ENCODE peak calls at places on chromosomes 2 and 18, in seven cellular contexts. One of them, this sample, is unnamed.

GRCh38 chr2:146415291-146415690 is 1429.5 kb upstream of the ACVR2A start:
- DNase-seq in mesenchymal stem cell: no peak
- DNase-seq in H9: no peak
- DNase-seq in IMR-90: no peak
- DNase-seq in trophoblast cell: no peak
- DNase-seq in neuronal stem cell: no peak
- DNase-seq in H1: no peak
- DNase-seq in this sample: peak

GRCh38 chr2:75311993-75312392 is 112.7 kb upstream of the TACR1 start:
- DNase-seq in mesenchymal stem cell: no peak
- DNase-seq in H9: peak
- DNase-seq in IMR-90: no peak
- DNase-seq in trophoblast cell: no peak
- DNase-seq in neuronal stem cell: no peak
- DNase-seq in H1: peak
- DNase-seq in this sample: peak

GRCh38 chr2:108719149-108720044 is at the start of gene RANBP2:
- DNase-seq in mesenchymal stem cell: peak
- DNase-seq in H9: peak
- DNase-seq in IMR-90: peak
- DNase-seq in trophoblast cell: peak
- DNase-seq in neuronal stem cell: peak
- DNase-seq in H1: peak
- DNase-seq in this sample: peak

GRCh38 chr18:38115201-38115600 is 549.6 kb upstream of the CELF4 start:
- DNase-seq in mesenchymal stem cell: no peak
- DNase-seq in H9: no peak
- DNase-seq in IMR-90: no peak
- DNase-seq in trophoblast cell: no peak
- DNase-seq in neuronal stem cell: no peak
- DNase-seq in H1: no peak
- DNase-seq in this sample: no peak

GRCh38 chr2:235263205-235264120 is 230.4 kb upstream of the AGAP1 start:
- DNase-seq in mesenchymal stem cell: peak
- DNase-seq in H9: peak
- DNase-seq in IMR-90: peak
- DNase-seq in trophoblast cell: peak
- DNase-seq in neuronal stem cell: no peak
- DNase-seq in H1: no peak
- DNase-seq in this sample: peak

GRCh38 chr2:236654496-236654895 is 84.9 kb downstream of the ACKR3 start:
- DNase-seq in mesenchymal stem cell: no peak
- DNase-seq in H9: no peak
- DNase-seq in IMR-90: no peak
- DNase-seq in trophoblast cell: no peak
- DNase-seq in neuronal stem cell: no peak
- DNase-seq in H1: no peak
- DNase-seq in this sample: no peak

GRCh38 chr2:38933653-38934052 is 44.0 kb downstream of the ARHGEF33 start:
- DNase-seq in mesenchymal stem cell: no peak
- DNase-seq in H9: no peak
- DNase-seq in IMR-90: peak
- DNase-seq in trophoblast cell: no peak
- DNase-seq in neuronal stem cell: no peak
- DNase-seq in H1: no peak
- DNase-seq in this sample: no peak

GRCh38 chr2:166773268-166773949 is 114.9 kb upstream of the XIRP2 start:
- DNase-seq in mesenchymal stem cell: no peak
- DNase-seq in H9: no peak
- DNase-seq in IMR-90: no peak
- DNase-seq in trophoblast cell: no peak
- DNase-seq in neuronal stem cell: no peak
- DNase-seq in H1: no peak
- DNase-seq in this sample: no peak

GRCh38 chr2:128774320-128775063 is 455.8 kb upstream of the HS6ST1 start:
- DNase-seq in mesenchymal stem cell: no peak
- DNase-seq in H9: no peak
- DNase-seq in IMR-90: no peak
- DNase-seq in trophoblast cell: no peak
- DNase-seq in neuronal stem cell: no peak
- DNase-seq in H1: peak
- DNase-seq in this sample: no peak

GRCh38 chr18:63888473-63889190 is 1.1 kb downstream of the SERPINB2 start:
- DNase-seq in mesenchymal stem cell: no peak
- DNase-seq in H9: no peak
- DNase-seq in IMR-90: no peak
- DNase-seq in trophoblast cell: peak
- DNase-seq in neuronal stem cell: no peak
- DNase-seq in H1: no peak
- DNase-seq in this sample: peak

GRCh38 chr18:10354241-10354811 is 100.1 kb upstream of the APCDD1 start:
- DNase-seq in mesenchymal stem cell: peak
- DNase-seq in H9: no peak
- DNase-seq in IMR-90: peak
- DNase-seq in trophoblast cell: no peak
- DNase-seq in neuronal stem cell: no peak
- DNase-seq in H1: no peak
- DNase-seq in this sample: no peak

GRCh38 chr2:234840336-234840735 is 111.5 kb upstream of the SH3BP4 start:
- DNase-seq in mesenchymal stem cell: peak
- DNase-seq in H9: peak
- DNase-seq in IMR-90: peak
- DNase-seq in trophoblast cell: peak
- DNase-seq in neuronal stem cell: peak
- DNase-seq in H1: no peak
- DNase-seq in this sample: peak

GRCh38 chr2:180776924-180777323 is 203.5 kb upstream of the UBE2E3 start:
- DNase-seq in mesenchymal stem cell: peak
- DNase-seq in H9: no peak
- DNase-seq in IMR-90: peak
- DNase-seq in trophoblast cell: no peak
- DNase-seq in neuronal stem cell: no peak
- DNase-seq in H1: no peak
- DNase-seq in this sample: no peak

GRCh38 chr2:136135924-136136906 is 18.3 kb upstream of the CXCR4 start:
- DNase-seq in mesenchymal stem cell: no peak
- DNase-seq in H9: no peak
- DNase-seq in IMR-90: no peak
- DNase-seq in trophoblast cell: no peak
- DNase-seq in neuronal stem cell: no peak
- DNase-seq in H1: no peak
- DNase-seq in this sample: no peak

GRCh38 chr2:102025583-102026267 is 34.0 kb downstream of the IL1R2 start:
- DNase-seq in mesenchymal stem cell: peak
- DNase-seq in H9: no peak
- DNase-seq in IMR-90: no peak
- DNase-seq in trophoblast cell: no peak
- DNase-seq in neuronal stem cell: no peak
- DNase-seq in H1: no peak
- DNase-seq in this sample: no peak

GRCh38 chr18:34710430-34711386 is 610 bp downstream of the DTNA start:
- DNase-seq in mesenchymal stem cell: peak
- DNase-seq in H9: no peak
- DNase-seq in IMR-90: peak
- DNase-seq in trophoblast cell: no peak
- DNase-seq in neuronal stem cell: no peak
- DNase-seq in H1: no peak
- DNase-seq in this sample: no peak

GRCh38 chr2:165022781-165023180 is 67.5 kb upstream of the SLC38A11 start:
- DNase-seq in mesenchymal stem cell: no peak
- DNase-seq in H9: no peak
- DNase-seq in IMR-90: no peak
- DNase-seq in trophoblast cell: no peak
- DNase-seq in neuronal stem cell: no peak
- DNase-seq in H1: no peak
- DNase-seq in this sample: no peak

GRCh38 chr2:199223791-199224190 is 233.9 kb downstream of the SATB2 start:
- DNase-seq in mesenchymal stem cell: no peak
- DNase-seq in H9: no peak
- DNase-seq in IMR-90: peak
- DNase-seq in trophoblast cell: no peak
- DNase-seq in neuronal stem cell: no peak
- DNase-seq in H1: no peak
- DNase-seq in this sample: no peak

GRCh38 chr2:144201126-144201525 is 318.8 kb downstream of the ZEB2 start:
- DNase-seq in mesenchymal stem cell: no peak
- DNase-seq in H9: no peak
- DNase-seq in IMR-90: no peak
- DNase-seq in trophoblast cell: no peak
- DNase-seq in neuronal stem cell: no peak
- DNase-seq in H1: no peak
- DNase-seq in this sample: no peak

GRCh38 chr2:160942505-160943125 is 217.6 kb upstream of the TANK start:
- DNase-seq in mesenchymal stem cell: no peak
- DNase-seq in H9: no peak
- DNase-seq in IMR-90: no peak
- DNase-seq in trophoblast cell: no peak
- DNase-seq in neuronal stem cell: no peak
- DNase-seq in H1: no peak
- DNase-seq in this sample: no peak

GRCh38 chr2:160943429-160943828 is 216.8 kb upstream of the TANK start:
- DNase-seq in mesenchymal stem cell: no peak
- DNase-seq in H9: no peak
- DNase-seq in IMR-90: no peak
- DNase-seq in trophoblast cell: no peak
- DNase-seq in neuronal stem cell: no peak
- DNase-seq in H1: no peak
- DNase-seq in this sample: no peak

GRCh38 chr2:160940271-160940670 is 220.0 kb upstream of the TANK start:
- DNase-seq in mesenchymal stem cell: no peak
- DNase-seq in H9: no peak
- DNase-seq in IMR-90: peak
- DNase-seq in trophoblast cell: no peak
- DNase-seq in neuronal stem cell: no peak
- DNase-seq in H1: no peak
- DNase-seq in this sample: no peak

GRCh38 chr2:160941290-160941846 is 218.9 kb upstream of the TANK start:
- DNase-seq in mesenchymal stem cell: no peak
- DNase-seq in H9: no peak
- DNase-seq in IMR-90: no peak
- DNase-seq in trophoblast cell: no peak
- DNase-seq in neuronal stem cell: no peak
- DNase-seq in H1: no peak
- DNase-seq in this sample: no peak

GRCh38 chr2:160940699-160941098 is 219.5 kb upstream of the TANK start:
- DNase-seq in mesenchymal stem cell: no peak
- DNase-seq in H9: no peak
- DNase-seq in IMR-90: peak
- DNase-seq in trophoblast cell: no peak
- DNase-seq in neuronal stem cell: no peak
- DNase-seq in H1: no peak
- DNase-seq in this sample: no peak
- H2AK5ac ChIP-seq in mesenchymal stem cell: no peak
- H2AK5ac ChIP-seq in H9: no peak
- H2AK5ac ChIP-seq in IMR-90: no peak
- H2AK5ac ChIP-seq in trophoblast cell: no peak
- H2AK5ac ChIP-seq in neuronal stem cell: no peak
- H2AK5ac ChIP-seq in H1: no peak
- H2AK5ac ChIP-seq in this sample: no peak

GRCh38 chr18:51091270-51091669 is 61.3 kb downstream of the SMAD4 start:
- DNase-seq in mesenchymal stem cell: no peak
- DNase-seq in H9: no peak
- DNase-seq in IMR-90: no peak
- DNase-seq in trophoblast cell: no peak
- DNase-seq in neuronal stem cell: no peak
- DNase-seq in H1: no peak
- DNase-seq in this sample: no peak
- H3K18ac ChIP-seq in mesenchymal stem cell: no peak
- H3K18ac ChIP-seq in H9: no peak
- H3K18ac ChIP-seq in IMR-90: no peak
- H3K18ac ChIP-seq in trophoblast cell: no peak
- H3K18ac ChIP-seq in neuronal stem cell: no peak
- H3K18ac ChIP-seq in H1: no peak
- H3K18ac ChIP-seq in this sample: no peak

DNA sequence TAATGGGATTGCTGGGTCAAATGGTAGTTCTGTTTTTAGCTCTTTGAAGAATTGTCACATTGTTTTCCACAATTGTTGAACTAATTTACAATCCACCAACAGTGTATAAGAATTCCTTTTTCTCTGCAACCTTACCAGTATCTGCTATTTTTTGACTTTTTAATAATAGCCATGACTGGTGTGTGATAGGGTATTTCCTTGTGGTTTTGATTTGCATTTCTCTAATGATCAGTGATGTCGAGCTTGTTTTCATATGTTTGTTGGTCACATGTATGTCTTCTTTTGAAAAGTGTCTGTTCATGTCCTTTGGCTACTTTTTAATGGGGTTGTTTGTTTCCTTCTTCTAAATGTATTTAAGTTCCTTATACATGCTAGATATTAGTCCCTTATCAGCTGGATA is 322.3 kb downstream of the CDH2 start:
- DNase-seq in mesenchymal stem cell: no peak
- DNase-seq in H9: no peak
- DNase-seq in IMR-90: no peak
- DNase-seq in trophoblast cell: no peak
- DNase-seq in neuronal stem cell: no peak
- DNase-seq in H1: no peak
- DNase-seq in this sample: no peak
- H2AK5ac ChIP-seq in mesenchymal stem cell: no peak
- H2AK5ac ChIP-seq in H9: no peak
- H2AK5ac ChIP-seq in IMR-90: no peak
- H2AK5ac ChIP-seq in trophoblast cell: no peak
- H2AK5ac ChIP-seq in neuronal stem cell: no peak
- H2AK5ac ChIP-seq in H1: no peak
- H2AK5ac ChIP-seq in this sample: no peak

GRCh38 chr2:23502096-23502495 is 117.1 kb downstream of the KLHL29 start:
- DNase-seq in mesenchymal stem cell: no peak
- DNase-seq in H9: no peak
- DNase-seq in IMR-90: no peak
- DNase-seq in trophoblast cell: no peak
- DNase-seq in neuronal stem cell: no peak
- DNase-seq in H1: no peak
- DNase-seq in this sample: no peak
- H3K18ac ChIP-seq in mesenchymal stem cell: no peak
- H3K18ac ChIP-seq in H9: no peak
- H3K18ac ChIP-seq in IMR-90: no peak
- H3K18ac ChIP-seq in trophoblast cell: no peak
- H3K18ac ChIP-seq in neuronal stem cell: no peak
- H3K18ac ChIP-seq in H1: no peak
- H3K18ac ChIP-seq in this sample: no peak

GRCh38 chr2:159462201-159462785 is 154.1 kb downstream of the BAZ2B start:
- DNase-seq in mesenchymal stem cell: no peak
- DNase-seq in H9: no peak
- DNase-seq in IMR-90: peak
- DNase-seq in trophoblast cell: peak
- DNase-seq in neuronal stem cell: no peak
- DNase-seq in H1: no peak
- DNase-seq in this sample: no peak
- H2AK5ac ChIP-seq in mesenchymal stem cell: no peak
- H2AK5ac ChIP-seq in H9: no peak
- H2AK5ac ChIP-seq in IMR-90: no peak
- H2AK5ac ChIP-seq in trophoblast cell: no peak
- H2AK5ac ChIP-seq in neuronal stem cell: no peak
- H2AK5ac ChIP-seq in H1: no peak
- H2AK5ac ChIP-seq in this sample: no peak

GRCh38 chr2:58720033-58720769 is 479.1 kb upstream of the FANCL start:
- DNase-seq in mesenchymal stem cell: no peak
- DNase-seq in H9: no peak
- DNase-seq in IMR-90: no peak
- DNase-seq in trophoblast cell: no peak
- DNase-seq in neuronal stem cell: no peak
- DNase-seq in H1: no peak
- DNase-seq in this sample: no peak
- H3K18ac ChIP-seq in mesenchymal stem cell: no peak
- H3K18ac ChIP-seq in H9: no peak
- H3K18ac ChIP-seq in IMR-90: no peak
- H3K18ac ChIP-seq in trophoblast cell: no peak
- H3K18ac ChIP-seq in neuronal stem cell: no peak
- H3K18ac ChIP-seq in H1: no peak
- H3K18ac ChIP-seq in this sample: no peak